ENCODE peak calls at places on chromosomes 7 and 10, in seven cellular contexts. T is HFF-Myc, Q is tibial artery, A is heart right ventricle, K is lower lobe of right lung, G is cardiac muscle cell, N is psoas muscle. W is an unnamed sample.

GRCh38 chr7:2724453-2725177 is 36.6 kb downstream of the AMZ1 start:
- DNase-seq in T (no peak), Q (no peak), A (no peak), K (no peak), G (no peak), N (peak; percentile 4), W (no peak)

GRCh38 chr10:88118769-88119559 is 255.5 kb downstream of the PTEN start:
- DNase-seq in T (no peak), Q (no peak), A (no peak), K (no peak), G (no peak), N (no peak), W (no peak)

GRCh38 chr7:112205348-112206237 is 606 bp downstream of the DOCK4 start:
- DNase-seq in T (no peak), Q (peak; percentile 60), A (peak; percentile 64), K (peak; percentile 80), G (peak; percentile 78), N (peak; percentile 62), W (no peak)

GRCh38 chr7:50362712-50363282 is 58.3 kb downstream of the IKZF1 start:
- DNase-seq in T (no peak), Q (no peak), A (no peak), K (no peak), G (no peak), N (no peak), W (no peak)

GRCh38 chr10:102310356-102311024 is 65.2 kb downstream of the GBF1 start:
- DNase-seq in T (no peak), Q (no peak), A (no peak), K (no peak), G (peak; percentile 67), N (no peak), W (peak; percentile 57)

GRCh38 chr7:8491106-8491505 is 57.7 kb downstream of the NXPH1 start:
- DNase-seq in T (no peak), Q (no peak), A (no peak), K (no peak), G (no peak), N (no peak), W (no peak)

GRCh38 chr10:49117366-49117905 is 2.1 kb upstream of the VSTM4 start:
- DNase-seq in T (no peak), Q (no peak), A (no peak), K (no peak), G (no peak), N (no peak), W (no peak)

GRCh38 chr10:74765465-74765864 is 60.9 kb upstream of the KAT6B start:
- DNase-seq in T (no peak), Q (no peak), A (no peak), K (no peak), G (no peak), N (no peak), W (no peak)

GRCh38 chr10:98087309-98087708 is 47.1 kb upstream of the R3HCC1L start:
- DNase-seq in T (no peak), Q (no peak), A (no peak), K (no peak), G (peak; percentile 2), N (no peak), W (no peak)

GRCh38 chr7:33727415-33727814 is 177.9 kb upstream of the BMPER start:
- DNase-seq in T (no peak), Q (no peak), A (no peak), K (no peak), G (no peak), N (no peak), W (no peak)

GRCh38 chr7:153886121-153886505 is 166.1 kb upstream of the DPP6 start:
- DNase-seq in T (no peak), Q (no peak), A (no peak), K (no peak), G (no peak), N (no peak), W (no peak)

GRCh38 chr7:82444220-82445049 is 858 bp upstream of the CACNA2D1 start:
- DNase-seq in T (no peak), Q (no peak), A (no peak), K (no peak), G (no peak), N (no peak), W (no peak)
- H3K4me3 ChIP-seq in T (peak overlapping the region; percentile 77), Q (peak overlapping the region; percentile 99), A (peak overlapping the region; percentile 36), K (peak overlapping the region; percentile 65), G (peak overlapping the region; percentile 98), N (peak overlapping the region; percentile 79), W (peak overlapping the region; percentile 85)

GRCh38 chr10:45594276-45595157 is 78.1 kb downstream of the ZFAND4 start:
- DNase-seq in T (peak; percentile 52), Q (peak; percentile 92), A (peak; percentile 94), K (peak; percentile 96), G (peak; percentile 94), N (peak; percentile 94), W (peak; percentile 67)
- TF ChIP-seq CTCF in T (no peak), Q (no peak), A (peak; percentile 42), K (peak; percentile 16), G (peak; percentile 5), N (no peak), W (no peak)

GRCh38 chr10:101146392-101147251 is 15.5 kb downstream of the TLX1 start:
- DNase-seq in T (no peak), Q (no peak), A (no peak), K (no peak), G (no peak), N (no peak), W (no peak)
- H3K4me3 ChIP-seq in T (no peak overlapping the region), Q (no peak overlapping the region), A (no peak overlapping the region), K (no peak overlapping the region), G (no peak overlapping the region), N (peak overlapping the region; percentile 19), W (no peak overlapping the region)

GRCh38 chr10:33010132-33011037 is 52.4 kb upstream of the ITGB1 start:
- DNase-seq in T (peak; percentile 88), Q (no peak), A (no peak), K (no peak), G (peak; percentile 88), N (no peak), W (peak; percentile 89)
- TF ChIP-seq CTCF in T (peak; percentile 41), Q (no peak), A (peak; percentile 32), K (peak; percentile 35), G (peak; percentile 67), N (peak; percentile 18), W (peak; percentile 74)

GRCh38 chr10:114684822-114685209 is 26.7 kb upstream of the ABLIM1 start:
- DNase-seq in T (no peak), Q (no peak), A (no peak), K (no peak), G (peak; percentile 63), N (no peak), W (peak; percentile 34)
- H3K4me3 ChIP-seq in T (no peak overlapping the region), Q (peak overlapping the region; percentile 21), A (no peak overlapping the region), K (peak overlapping the region; percentile 48), G (no peak overlapping the region), N (no peak overlapping the region), W (no peak overlapping the region)

GRCh38 chr10:61397175-61397986 is 55.8 kb downstream of the TMEM26 start:
- DNase-seq in T (no peak), Q (no peak), A (no peak), K (no peak), G (peak; percentile 66), N (no peak), W (no peak)

GRCh38 chr10:61399386-61399785 is 53.8 kb downstream of the TMEM26 start:
- DNase-seq in T (no peak), Q (no peak), A (no peak), K (no peak), G (no peak), N (no peak), W (no peak)

GRCh38 chr10:61398730-61399129 is 54.5 kb downstream of the TMEM26 start:
- DNase-seq in T (no peak), Q (no peak), A (no peak), K (no peak), G (no peak), N (no peak), W (no peak)

GRCh38 chr10:61404771-61405170 is 48.4 kb downstream of the TMEM26 start:
- DNase-seq in T (no peak), Q (no peak), A (no peak), K (no peak), G (peak; percentile 29), N (no peak), W (peak; percentile 70)

GRCh38 chr10:61400524-61400923 is 52.7 kb downstream of the TMEM26 start:
- DNase-seq in T (no peak), Q (no peak), A (no peak), K (no peak), G (no peak), N (no peak), W (no peak)
- TF ChIP-seq CTCF in T (no peak), Q (no peak), A (no peak), K (no peak), G (no peak), N (no peak), W (no peak)

GRCh38 chr7:93148727-93149126 is 542 bp upstream of the SAMD9L start:
- DNase-seq in T (no peak), Q (no peak), A (no peak), K (no peak), G (no peak), N (no peak), W (no peak)

GRCh38 chr7:93148135-93148534 is at the start of gene SAMD9L:
- DNase-seq in T (no peak), Q (no peak), A (no peak), K (no peak), G (peak; percentile 40), N (no peak), W (no peak)

GRCh38 chr7:93146465-93147127 is 1.6 kb downstream of the SAMD9L start:
- DNase-seq in T (no peak), Q (no peak), A (no peak), K (no peak), G (no peak), N (no peak), W (no peak)

GRCh38 chr7:93146036-93146435 is 2.1 kb downstream of the SAMD9L start:
- DNase-seq in T (no peak), Q (no peak), A (no peak), K (no peak), G (no peak), N (no peak), W (no peak)

DNA sequence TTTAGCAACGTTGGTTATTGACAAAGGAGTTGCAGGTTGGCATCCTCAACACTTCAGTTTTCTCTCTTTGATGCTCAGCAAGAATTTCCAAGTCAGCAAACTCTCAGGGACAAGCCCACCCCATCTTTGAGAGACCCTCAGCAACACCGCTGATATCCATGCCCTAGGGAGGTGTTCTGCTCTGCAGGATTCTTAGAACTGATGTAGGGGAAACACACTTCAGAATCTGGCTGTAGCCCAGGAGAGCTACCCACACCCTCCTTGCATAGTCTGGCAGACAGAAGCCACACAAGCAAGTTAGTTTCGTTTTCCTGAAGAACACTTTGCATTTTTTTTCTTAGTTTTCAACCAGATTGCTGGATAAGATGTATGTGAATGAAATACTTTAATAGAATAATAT is 827 bp downstream of the SAMD9L start:
- DNase-seq in T (no peak), Q (no peak), A (no peak), K (no peak), G (peak; percentile 68), N (no peak), W (no peak)
- H3K4me3 ChIP-seq in T (peak overlapping the region; percentile 17), Q (peak overlapping the region; percentile 55), A (peak overlapping the region; percentile 8), K (peak overlapping the region; percentile 64), G (no peak overlapping the region), N (peak overlapping the region; percentile 54), W (peak overlapping the region; percentile 15)

W was measured in astrocyte of the cerebellum.